ENCODE peak calls at places on chromosomes 11 and 22, in seven cellular contexts. H is dorsolateral prefrontal cortex, Q is Panc1, E is cardiac muscle cell, X is IMR-90, R is tibial artery, U is skeletal muscle cell. P is an unnamed sample.

GRCh38 chr11:2802389-2803185 is 83.0 kb downstream of the CDKN1C start:
- DNase-seq in H (no peak), Q (no peak), E (no peak), X (no peak), R (peak; percentile 64), U (no peak), P (no peak)

GRCh38 chr11:15969281-15969680 is 387.1 kb downstream of the SOX6 start:
- DNase-seq in H (peak; percentile 6), Q (peak; percentile 25), E (peak; percentile 54), X (peak; percentile 93), R (peak; percentile 83), U (peak; percentile 73), P (peak; percentile 61)

GRCh38 chr11:36793542-36793926 is 195.5 kb upstream of the RAG2 start:
- DNase-seq in H (no peak), Q (no peak), E (peak; percentile 21), X (no peak), R (no peak), U (no peak), P (no peak)

GRCh38 chr11:86443415-86443814 is 68.7 kb downstream of the CCDC81 start:
- DNase-seq in H (no peak), Q (no peak), E (no peak), X (no peak), R (no peak), U (no peak), P (no peak)

GRCh38 chr22:27775698-27776409 is 25.7 kb downstream of the MN1 start:
- DNase-seq in H (no peak), Q (no peak), E (peak; percentile 52), X (no peak), R (no peak), U (no peak), P (no peak)

GRCh38 chr22:20565079-20565734 is 57.8 kb downstream of the MED15 start:
- DNase-seq in H (no peak), Q (no peak), E (no peak), X (peak; percentile 84), R (no peak), U (no peak), P (no peak)

GRCh38 chr22:21867528-21868266 is at the start of gene MAPK1:
- DNase-seq in H (peak; percentile 96), Q (peak; percentile 12), E (peak; percentile 92), X (peak; percentile 81), R (peak; percentile 95), U (peak; percentile 64), P (peak; percentile 88)

GRCh38 chr11:100929377-100929776 is 200.2 kb downstream of the PGR start:
- DNase-seq in H (no peak), Q (no peak), E (no peak), X (peak; percentile 81), R (no peak), U (no peak), P (no peak)

GRCh38 chr11:45924036-45924915 is 1.8 kb downstream of the LARGE2 start:
- DNase-seq in H (no peak), Q (no peak), E (no peak), X (no peak), R (peak; percentile 62), U (no peak), P (no peak)

GRCh38 chr11:71286701-71287643 is 34.6 kb upstream of the SHANK2 start:
- DNase-seq in H (no peak), Q (no peak), E (no peak), X (peak; percentile 92), R (peak; percentile 63), U (peak; percentile 84), P (peak; percentile 10)

GRCh38 chr11:57599381-57599780 is 1.9 kb downstream of the SERPING1 start:
- DNase-seq in H (no peak), Q (no peak), E (no peak), X (no peak), R (no peak), U (no peak), P (no peak)

GRCh38 chr22:27585141-27585540 is 216.4 kb downstream of the MN1 start:
- DNase-seq in H (no peak), Q (no peak), E (no peak), X (no peak), R (no peak), U (no peak), P (no peak)

GRCh38 chr11:41950470-41951143 is 491.2 kb upstream of the LRRC4C start:
- DNase-seq in H (no peak), Q (no peak), E (peak; percentile 11), X (no peak), R (no peak), U (no peak), P (no peak)

GRCh38 chr22:44378380-44378779 is 65.6 kb upstream of the SHISAL1 start:
- DNase-seq in H (no peak), Q (no peak), E (no peak), X (no peak), R (no peak), U (no peak), P (no peak)

GRCh38 chr22:19974935-19975706 is 33.5 kb upstream of the TXNRD2 start:
- DNase-seq in H (peak; percentile 58), Q (no peak), E (no peak), X (no peak), R (no peak), U (no peak), P (no peak)

GRCh38 chr11:106281455-106282173 is 204.2 kb downstream of the AASDHPPT start:
- DNase-seq in H (no peak), Q (peak; percentile 63), E (no peak), X (peak; percentile 79), R (no peak), U (peak; percentile 70), P (no peak)

GRCh38 chr22:24190159-24190540 is 8.9 kb downstream of the SUSD2 start:
- DNase-seq in H (no peak), Q (no peak), E (no peak), X (no peak), R (peak; percentile 73), U (no peak), P (no peak)

GRCh38 chr22:32814289-32814865 is 12.9 kb downstream of the TIMP3 start:
- DNase-seq in H (no peak), Q (no peak), E (no peak), X (no peak), R (no peak), U (no peak), P (no peak)

GRCh38 chr11:35223429-35223828 is 84.5 kb downstream of the CD44 start:
- DNase-seq in H (no peak), Q (no peak), E (peak; percentile 31), X (peak; percentile 62), R (no peak), U (no peak), P (no peak)

GRCh38 chr11:94664336-94664735 is 97.2 kb downstream of the PIWIL4 start:
- DNase-seq in H (no peak), Q (no peak), E (no peak), X (no peak), R (no peak), U (no peak), P (no peak)

GRCh38 chr22:33335611-33336279 is 277.6 kb upstream of the SYN3 start:
- DNase-seq in H (no peak), Q (no peak), E (no peak), X (no peak), R (no peak), U (no peak), P (no peak)

GRCh38 chr11:1829039-1829820 is 5.6 kb upstream of the SYT8 start:
- DNase-seq in H (no peak), Q (no peak), E (no peak), X (peak; percentile 43), R (peak; percentile 76), U (peak; percentile 34), P (no peak)

DNA sequence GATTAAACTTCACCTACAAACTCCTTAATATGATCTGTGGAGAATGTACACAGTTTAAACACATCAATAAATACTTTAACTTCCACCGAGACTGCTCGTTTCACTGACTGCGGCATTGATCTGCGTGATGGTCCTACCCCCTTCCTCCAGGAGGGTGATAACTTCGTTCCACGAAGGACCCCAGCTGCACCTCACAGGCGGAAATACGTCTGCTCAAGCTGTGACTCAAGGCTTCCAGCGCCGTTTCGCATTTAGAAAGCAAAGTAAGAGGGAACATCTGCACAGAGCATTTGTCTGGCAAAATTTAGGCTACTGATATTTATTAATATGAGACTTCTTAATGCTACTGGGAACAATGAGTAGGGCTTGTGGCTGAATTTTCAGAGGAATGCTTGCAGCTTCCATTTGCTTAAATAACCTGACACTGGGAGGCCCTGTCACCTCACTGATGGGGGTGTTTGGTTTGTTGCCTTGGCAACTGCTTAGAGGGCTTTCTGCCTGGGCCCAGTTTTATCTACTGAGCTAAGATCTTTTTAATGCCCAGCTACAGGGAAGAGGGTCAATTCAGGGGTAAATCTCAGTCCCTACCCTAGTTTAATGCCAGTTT is 14.8 kb upstream of the ST14 start:
- DNase-seq in H (no peak), Q (no peak), E (peak; percentile 46), X (peak; percentile 20), R (peak; percentile 9), U (no peak), P (no peak)
- H3K4me3 ChIP-seq in H (no peak overlapping the region), Q (no peak overlapping the region), E (no peak overlapping the region), X (no peak overlapping the region), R (no peak overlapping the region), U (no peak overlapping the region), P (no peak overlapping the region)

GRCh38 chr11:96293583-96293982 is 49.4 kb downstream of the MAML2 start:
- DNase-seq in H (no peak), Q (no peak), E (no peak), X (no peak), R (no peak), U (no peak), P (no peak)
- H3K4me3 ChIP-seq in H (no peak overlapping the region), Q (no peak overlapping the region), E (no peak overlapping the region), X (no peak overlapping the region), R (peak overlapping the region; percentile 4), U (no peak overlapping the region), P (no peak overlapping the region)

GRCh38 chr11:121366970-121367369 is 74.4 kb downstream of the SC5D start:
- DNase-seq in H (no peak), Q (no peak), E (peak; percentile 48), X (no peak), R (no peak), U (no peak), P (no peak)
- H3K4me3 ChIP-seq in H (no peak overlapping the region), Q (no peak overlapping the region), E (no peak overlapping the region), X (no peak overlapping the region), R (no peak overlapping the region), U (no peak overlapping the region), P (no peak overlapping the region)

GRCh38 chr11:61717286-61718033 is 35.0 kb upstream of the MYRF start:
- DNase-seq in H (no peak), Q (no peak), E (no peak), X (no peak), R (no peak), U (no peak), P (no peak)
- H3K4me3 ChIP-seq in H (no peak overlapping the region), Q (no peak overlapping the region), E (no peak overlapping the region), X (no peak overlapping the region), R (peak overlapping the region; percentile 56), U (no peak overlapping the region), P (no peak overlapping the region)

DNA sequence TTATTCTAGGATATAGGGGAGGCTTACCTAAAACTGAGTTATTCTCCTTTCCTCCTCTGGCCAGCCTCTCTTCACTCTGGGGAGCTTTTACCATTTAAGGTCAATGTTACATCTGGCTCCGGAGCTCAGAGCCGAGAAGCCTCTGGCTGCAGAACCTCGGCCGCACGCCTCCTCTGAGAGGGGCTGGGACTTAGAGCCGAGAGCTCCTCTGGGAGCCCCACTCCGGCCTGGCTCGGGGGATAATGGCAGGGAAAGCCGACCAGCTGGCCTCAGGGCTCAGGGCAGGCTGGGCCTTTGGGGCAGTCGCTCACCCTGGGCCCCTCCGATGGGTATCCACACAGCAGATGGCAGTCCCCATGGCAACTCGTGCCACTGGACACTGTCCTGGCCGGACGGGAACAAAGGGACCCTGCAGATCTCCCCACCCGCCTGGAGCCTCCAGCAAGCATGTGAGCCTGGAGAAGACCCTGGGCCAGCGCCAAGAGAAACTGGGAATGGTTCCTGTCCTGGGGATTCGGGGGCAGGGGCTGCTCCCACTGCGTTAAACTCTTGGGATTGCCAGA is at the start of gene IRAG1:
- DNase-seq in H (no peak), Q (no peak), E (peak; percentile 56), X (peak; percentile 78), R (peak; percentile 91), U (no peak), P (no peak)
- H3K4me3 ChIP-seq in H (peak within 1 kb of the TSS; percentile 44), Q (no peak within 1 kb of the TSS), E (no peak within 1 kb of the TSS), X (peak within 1 kb of the TSS; percentile 61), R (peak within 1 kb of the TSS; percentile 86), U (peak within 1 kb of the TSS; percentile 1), P (peak within 1 kb of the TSS; percentile 11)

P was measured in tibial nerve.